ENCODE peak calls at places on chromosomes 3 and 15, in seven cellular contexts. One of them, this sample, is unnamed.

GRCh38 chr3:190326930-190327329 is 4.7 kb upstream of the CLDN1 start:
- DNase-seq in germinal center: no peak
- DNase-seq in suprapubic skin: no peak
- DNase-seq in erythroblast: no peak
- DNase-seq in stimulated activated CD8-positive, alpha-beta memory T cell treated with anti-CD3 and anti-CD28 coated beads, Interleukin-15, amount 100 ng/mL, for 1 hour: no peak
- DNase-seq in HuH-7.5: no peak
- DNase-seq in retinal pigment epithelial cell: no peak
- DNase-seq in this sample: no peak

GRCh38 chr3:13122101-13123055 is 49.1 kb upstream of the IQSEC1 start:
- DNase-seq in germinal center: no peak
- DNase-seq in stimulated activated CD8-positive, alpha-beta memory T cell treated with anti-CD3 and anti-CD28 coated beads, Interleukin-15, amount 100 ng/mL, for 1 hour: no peak
- DNase-seq in suprapubic skin: no peak
- DNase-seq in retinal pigment epithelial cell: no peak
- DNase-seq in erythroblast: no peak
- DNase-seq in HuH-7.5: no peak
- DNase-seq in this sample: no peak

GRCh38 chr3:48716508-48716981 is 476 bp downstream of the IP6K2 start:
- DNase-seq in germinal center: no peak
- DNase-seq in HuH-7.5: no peak
- DNase-seq in retinal pigment epithelial cell: no peak
- DNase-seq in erythroblast: peak
- DNase-seq in stimulated activated CD8-positive, alpha-beta memory T cell treated with anti-CD3 and anti-CD28 coated beads, Interleukin-15, amount 100 ng/mL, for 1 hour: no peak
- DNase-seq in suprapubic skin: no peak
- DNase-seq in this sample: no peak

GRCh38 chr3:8301977-8302589 is 199.5 kb upstream of the LMCD1 start:
- DNase-seq in HuH-7.5: peak
- DNase-seq in suprapubic skin: no peak
- DNase-seq in stimulated activated CD8-positive, alpha-beta memory T cell treated with anti-CD3 and anti-CD28 coated beads, Interleukin-15, amount 100 ng/mL, for 1 hour: no peak
- DNase-seq in erythroblast: peak
- DNase-seq in retinal pigment epithelial cell: peak
- DNase-seq in germinal center: peak
- DNase-seq in this sample: peak

GRCh38 chr15:78402056-78402610 is 35.9 kb upstream of the IREB2 start:
- DNase-seq in suprapubic skin: no peak
- DNase-seq in HuH-7.5: no peak
- DNase-seq in stimulated activated CD8-positive, alpha-beta memory T cell treated with anti-CD3 and anti-CD28 coated beads, Interleukin-15, amount 100 ng/mL, for 1 hour: no peak
- DNase-seq in erythroblast: no peak
- DNase-seq in retinal pigment epithelial cell: no peak
- DNase-seq in germinal center: no peak
- DNase-seq in this sample: no peak

GRCh38 chr15:70830615-70831014 is 23.3 kb downstream of the LARP6 start:
- DNase-seq in HuH-7.5: no peak
- DNase-seq in suprapubic skin: no peak
- DNase-seq in germinal center: no peak
- DNase-seq in erythroblast: no peak
- DNase-seq in stimulated activated CD8-positive, alpha-beta memory T cell treated with anti-CD3 and anti-CD28 coated beads, Interleukin-15, amount 100 ng/mL, for 1 hour: no peak
- DNase-seq in retinal pigment epithelial cell: no peak
- DNase-seq in this sample: no peak

GRCh38 chr15:87269566-87269965 is 987.0 kb downstream of the NTRK3 start:
- DNase-seq in HuH-7.5: no peak
- DNase-seq in stimulated activated CD8-positive, alpha-beta memory T cell treated with anti-CD3 and anti-CD28 coated beads, Interleukin-15, amount 100 ng/mL, for 1 hour: no peak
- DNase-seq in erythroblast: no peak
- DNase-seq in retinal pigment epithelial cell: no peak
- DNase-seq in suprapubic skin: no peak
- DNase-seq in germinal center: no peak
- DNase-seq in this sample: no peak

GRCh38 chr15:56205061-56205876 is 38.4 kb downstream of the RFX7 start:
- DNase-seq in stimulated activated CD8-positive, alpha-beta memory T cell treated with anti-CD3 and anti-CD28 coated beads, Interleukin-15, amount 100 ng/mL, for 1 hour: no peak
- DNase-seq in retinal pigment epithelial cell: no peak
- DNase-seq in erythroblast: no peak
- DNase-seq in germinal center: no peak
- DNase-seq in suprapubic skin: no peak
- DNase-seq in HuH-7.5: no peak
- DNase-seq in this sample: no peak

GRCh38 chr15:68557469-68558317 is 21.1 kb upstream of the CORO2B start:
- DNase-seq in stimulated activated CD8-positive, alpha-beta memory T cell treated with anti-CD3 and anti-CD28 coated beads, Interleukin-15, amount 100 ng/mL, for 1 hour: no peak
- DNase-seq in erythroblast: no peak
- DNase-seq in retinal pigment epithelial cell: no peak
- DNase-seq in suprapubic skin: no peak
- DNase-seq in germinal center: no peak
- DNase-seq in HuH-7.5: no peak
- DNase-seq in this sample: no peak

GRCh38 chr3:32643816-32644215 is 41.2 kb upstream of the CNOT10 start:
- DNase-seq in germinal center: no peak
- DNase-seq in suprapubic skin: no peak
- DNase-seq in erythroblast: no peak
- DNase-seq in retinal pigment epithelial cell: no peak
- DNase-seq in HuH-7.5: no peak
- DNase-seq in stimulated activated CD8-positive, alpha-beta memory T cell treated with anti-CD3 and anti-CD28 coated beads, Interleukin-15, amount 100 ng/mL, for 1 hour: no peak
- DNase-seq in this sample: no peak

This sample was measured in A549.